ENCODE peak calls at places on chromosomes 12 and 14, in eight cellular contexts. L is vagina, R is cardiac muscle cell, K is WTC11, B is progenitor cell of endocrine pancreas, Q is A549, M is endothelial cell, S is H9. X is an unnamed sample.

GRCh38 chr14:100416921-100417451 is 93.8 kb downstream of the SLC25A47 start:
- DNase-seq in R (no peak), Q (peak; percentile 57), K (no peak), B (no peak), L (no peak), S (no peak), M (no peak), X (peak; percentile 33)

GRCh38 chr12:57454566-57455373 is at the start of gene INHBE:
- DNase-seq in B (no peak), K (peak; percentile 96), M (no peak), R (peak; percentile 89), L (peak; percentile 77), S (peak; percentile 97), Q (peak; percentile 82), X (peak; percentile 80)

GRCh38 chr12:41345071-41345470 is 157.0 kb downstream of the PDZRN4 start:
- DNase-seq in L (no peak), M (no peak), B (no peak), K (no peak), Q (no peak), R (no peak), S (no peak), X (no peak)

GRCh38 chr12:117037296-117038022 is 61.8 kb downstream of the TESC start:
- DNase-seq in S (no peak), B (no peak), R (no peak), Q (no peak), K (no peak), M (no peak), L (no peak), X (no peak)

GRCh38 chr14:97039717-97040363 is 242.7 kb downstream of the VRK1 start:
- DNase-seq in R (no peak), Q (no peak), S (no peak), L (no peak), M (no peak), B (no peak), K (no peak), X (no peak)

GRCh38 chr14:51138353-51139103 is 43.6 kb upstream of the TRIM9 start:
- DNase-seq in B (no peak), K (no peak), Q (no peak), M (no peak), L (no peak), R (no peak), S (no peak), X (no peak)

GRCh38 chr12:42484996-42485395 is 104.5 kb downstream of the PRICKLE1 start:
- DNase-seq in R (no peak), L (no peak), K (no peak), B (no peak), Q (no peak), M (no peak), S (no peak), X (no peak)

GRCh38 chr14:34538871-34539406 is 562 bp downstream of the EAPP start:
- DNase-seq in Q (no peak), S (no peak), R (no peak), L (no peak), M (no peak), B (no peak), K (no peak), X (no peak)

GRCh38 chr12:49233842-49234526 is 30.9 kb upstream of the TUBA1C start:
- DNase-seq in S (peak; percentile 67), K (no peak), B (no peak), Q (no peak), L (no peak), R (no peak), M (no peak), X (no peak)

GRCh38 chr14:69863083-69863482 is 16.1 kb upstream of the SMOC1 start:
- DNase-seq in L (peak; percentile 72), R (no peak), Q (no peak), M (no peak), K (no peak), S (no peak), B (no peak), X (no peak)
- TF ChIP-seq CTCF in L (no peak), R (no peak), Q (no peak), M (no peak), K (no peak), S (no peak), B (no peak), X (no peak)

DNA sequence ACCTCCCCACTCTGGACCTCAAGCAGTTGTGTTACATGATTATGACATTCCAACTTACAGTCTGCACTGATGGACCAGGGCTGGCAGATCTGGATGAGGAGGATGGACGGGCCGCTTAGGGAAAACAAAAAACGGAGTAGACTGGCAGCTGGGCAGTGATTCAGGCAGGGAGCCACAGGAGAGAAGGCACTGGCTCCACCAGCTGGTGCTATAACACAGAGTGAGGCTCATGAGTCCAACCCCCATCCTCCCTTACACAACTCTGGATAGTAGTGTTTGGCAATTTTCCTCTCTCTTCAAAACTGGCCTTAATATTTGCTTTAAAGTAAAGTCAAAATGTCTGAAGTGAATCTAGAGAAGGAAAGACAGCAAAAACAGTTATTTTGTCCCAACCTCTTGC is 9.7 kb upstream of the RIC8B start:
- DNase-seq in R (peak; percentile 78), Q (peak; percentile 24), M (no peak), K (no peak), S (no peak), L (no peak), B (no peak), X (peak; percentile 78)
- TF ChIP-seq CTCF in R (peak; percentile 34), Q (no peak), M (no peak), K (no peak), S (no peak), L (no peak), B (no peak), X (peak; percentile 8)

DNA sequence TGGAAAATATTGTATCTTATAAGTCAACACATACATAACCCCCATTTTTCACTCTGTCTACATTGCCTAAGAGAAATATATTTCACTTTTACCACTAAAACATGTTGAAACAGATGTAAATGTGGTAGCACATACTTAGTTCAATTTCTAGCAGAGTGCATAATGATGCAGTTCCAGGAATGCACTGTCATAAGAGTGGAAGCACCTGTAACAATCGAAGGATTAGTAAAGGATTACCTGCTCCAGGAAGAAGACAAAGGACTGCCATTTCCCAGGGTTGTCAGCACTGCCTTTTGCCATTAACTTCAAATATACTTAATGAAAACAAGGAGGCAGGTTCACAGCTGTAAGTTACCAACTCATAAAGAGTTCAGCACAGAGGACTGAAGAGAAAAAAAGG is 24.6 kb downstream of the DAD1 start:
- DNase-seq in Q (no peak), K (no peak), L (no peak), M (no peak), R (no peak), S (no peak), B (no peak), X (no peak)
- TF ChIP-seq CTCF in Q (no peak), K (no peak), L (no peak), M (no peak), R (no peak), S (no peak), B (no peak), X (no peak)

DNA sequence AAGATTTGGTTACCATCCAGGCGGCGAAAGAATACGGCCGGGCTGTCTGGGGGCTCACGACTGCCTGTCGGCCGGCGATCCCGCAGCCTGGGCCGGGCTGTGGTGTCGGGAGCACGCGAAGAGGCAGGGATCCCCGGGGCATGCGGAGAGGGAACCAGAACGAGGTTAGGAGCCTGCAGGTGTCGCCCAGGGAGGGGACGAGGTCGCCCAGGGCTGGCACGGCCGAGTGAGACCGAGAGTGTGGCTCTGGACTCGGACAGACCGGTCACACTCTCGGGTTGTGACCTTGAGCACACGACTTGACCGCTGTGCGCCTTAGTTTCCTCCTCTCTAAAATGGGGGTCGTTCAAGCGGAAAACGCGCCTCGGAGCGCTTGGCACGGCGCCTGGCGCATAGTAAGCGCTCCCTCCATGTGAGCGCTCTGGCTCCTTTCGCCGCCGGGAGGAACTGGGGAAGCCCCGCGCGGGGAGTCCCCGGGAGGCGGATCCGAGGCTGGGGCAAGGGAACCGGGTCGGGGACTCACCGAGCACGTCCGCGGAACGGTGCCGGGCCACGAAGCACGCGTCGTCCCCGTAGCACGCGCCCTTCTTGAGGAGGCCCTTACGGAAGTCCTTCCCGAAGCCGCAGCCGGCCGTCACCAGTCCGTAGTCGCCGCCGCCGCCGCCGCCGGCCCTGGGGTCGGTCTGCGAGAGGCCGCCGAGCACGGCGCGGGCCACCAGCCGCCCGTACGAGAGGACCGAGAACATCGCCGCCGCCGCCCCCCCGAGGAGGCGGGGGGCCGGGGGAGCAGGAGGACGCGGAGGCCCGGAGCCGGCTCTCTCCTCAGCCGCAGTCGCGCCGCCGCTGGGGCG is 607 bp downstream of the PPTC7 start:
- DNase-seq in Q (peak; percentile 55), S (peak; percentile 58), M (peak; percentile 55), B (peak; percentile 33), R (peak; percentile 43), L (no peak), K (peak; percentile 44), X (peak; percentile 46)
- TF ChIP-seq CTCF in Q (no peak), S (no peak), M (no peak), B (no peak), R (no peak), L (no peak), K (no peak), X (no peak)

GRCh38 chr12:90013409-90013808 is 304.8 kb upstream of the ATP2B1 start:
- DNase-seq in K (no peak), B (no peak), S (no peak), L (no peak), R (peak; percentile 27), M (no peak), Q (peak; percentile 31), X (no peak)
- TF ChIP-seq CTCF in K (no peak), B (no peak), S (peak; percentile 56), L (no peak), R (peak; percentile 32), M (no peak), Q (no peak), X (peak; percentile 11)

GRCh38 chr12:108849653-108850052 is 7.7 kb downstream of the SSH1 start:
- DNase-seq in S (no peak), R (peak; percentile 58), M (no peak), L (no peak), Q (peak; percentile 47), B (no peak), K (no peak), X (no peak)

GRCh38 chr12:108854055-108854452 is 3.3 kb downstream of the SSH1 start:
- DNase-seq in Q (peak; percentile 82), S (no peak), M (no peak), K (no peak), L (no peak), B (no peak), R (peak; percentile 92), X (peak; percentile 97)

GRCh38 chr12:108853426-108853825 is 4.0 kb downstream of the SSH1 start:
- DNase-seq in K (no peak), B (no peak), L (no peak), S (no peak), M (no peak), Q (no peak), R (no peak), X (no peak)

GRCh38 chr12:108852674-108853073 is 4.7 kb downstream of the SSH1 start:
- DNase-seq in R (peak; percentile 79), S (no peak), B (no peak), L (no peak), K (no peak), Q (peak; percentile 66), M (peak; percentile 34), X (peak; percentile 77)

DNA sequence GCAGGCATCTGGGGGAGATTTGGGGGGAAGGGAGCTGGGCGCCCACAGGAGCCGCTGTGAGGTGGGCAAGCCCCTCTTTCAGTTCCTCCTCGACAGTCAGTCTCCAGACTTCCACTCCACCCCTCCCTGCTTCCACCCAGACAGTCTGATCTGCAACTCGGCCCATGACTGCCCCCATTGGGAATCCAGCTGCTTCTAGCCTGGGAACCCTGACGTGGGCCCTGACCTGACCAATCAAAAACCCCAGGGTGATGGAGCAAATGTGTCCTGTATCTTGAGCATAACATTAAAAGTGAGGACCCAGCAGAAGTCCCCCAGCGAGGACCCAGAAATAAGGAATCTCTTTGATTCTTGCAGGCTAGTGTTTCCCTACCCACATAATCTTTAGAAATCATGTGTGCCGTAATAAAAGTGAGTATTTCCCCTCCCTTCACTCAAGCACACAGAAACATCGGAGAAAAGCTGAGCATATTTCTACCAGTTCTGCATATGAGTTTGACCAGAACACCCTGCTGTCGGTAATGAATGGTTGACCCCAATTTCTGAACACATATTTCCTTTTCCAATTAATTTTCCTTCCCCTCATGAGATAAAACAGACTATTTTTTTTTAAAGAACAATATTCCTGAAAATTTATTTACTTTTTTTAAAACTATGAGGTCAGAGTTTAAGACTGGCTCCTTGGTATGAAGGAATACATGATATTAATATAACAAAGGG is 6.4 kb downstream of the SSH1 start:
- DNase-seq in Q (peak; percentile 89), K (no peak), B (no peak), M (no peak), R (peak; percentile 90), S (no peak), L (no peak), X (peak; percentile 97)
- TF ChIP-seq CTCF in Q (peak; percentile 34), K (no peak), B (no peak), M (no peak), R (peak; percentile 34), S (no peak), L (no peak), X (peak; percentile 17)

X was measured in cardiac fibroblast.